ENCODE peak calls at places on chromosome 11, in seven cellular contexts. T, Z, M, F, I, O and L are unnamed samples. For H3K79me2, the result is how much of the 10 kb centered on the place peaks cover.

GRCh38 chr11:45444796-45445195 is 158.7 kb upstream of the SYT13 start:
- DNase-seq in T (peak), Z (no peak), M (peak), F (no peak), I (peak), O (no peak), L (no peak)

GRCh38 chr11:37712246-37712645 is 1114.2 kb upstream of the RAG2 start:
- DNase-seq in T (peak), Z (no peak), M (peak), F (no peak), I (no peak), O (no peak), L (peak)

GRCh38 chr11:2653930-2654739 is 45.7 kb downstream of the KCNQ1OT1 start:
- DNase-seq in T (no peak), Z (no peak), M (no peak), F (no peak), I (no peak), O (no peak), L (no peak)

GRCh38 chr11:111157571-111157970 is 88.0 kb upstream of the POU2AF2 start:
- DNase-seq in T (no peak), Z (no peak), M (no peak), F (no peak), I (no peak), O (no peak), L (no peak)

GRCh38 chr11:108117746-108118371 is 3.5 kb upstream of the ACAT1 start:
- DNase-seq in T (no peak), Z (peak), M (peak), F (peak), I (peak), O (peak), L (peak)

GRCh38 chr11:86041975-86042378 is 26.9 kb downstream of the PICALM start:
- DNase-seq in T (peak), Z (peak), M (peak), F (peak), I (peak), O (peak), L (peak)

GRCh38 chr11:120985718-120986569 is 38.0 kb upstream of the TBCEL start:
- DNase-seq in T (peak), Z (no peak), M (peak), F (peak), I (peak), O (peak), L (peak)

GRCh38 chr11:92596596-92597317 is 372.1 kb downstream of the FAT3 start:
- DNase-seq in T (no peak), Z (no peak), M (no peak), F (peak), I (peak), O (no peak), L (peak)

GRCh38 chr11:11380883-11381282 is 27.8 kb upstream of the CSNK2A3 start:
- DNase-seq in T (no peak), Z (no peak), M (no peak), F (no peak), I (no peak), O (no peak), L (no peak)

GRCh38 chr11:32137263-32137662 is 46.4 kb downstream of the RCN1 start:
- DNase-seq in T (no peak), Z (peak), M (peak), F (peak), I (peak), O (peak), L (peak)

GRCh38 chr11:93895106-93895862 is 44.9 kb upstream of the VSTM5 start:
- DNase-seq in T (no peak), Z (peak), M (peak), F (peak), I (peak), O (peak), L (peak)

GRCh38 chr11:76654310-76654851 is 16.2 kb downstream of the LRRC32 start:
- DNase-seq in T (peak), Z (no peak), M (peak), F (peak), I (no peak), O (no peak), L (peak)

GRCh38 chr11:8258771-8259170 is 4.9 kb downstream of the LMO1 start:
- DNase-seq in T (peak), Z (no peak), M (no peak), F (peak), I (peak), O (no peak), L (peak)

GRCh38 chr11:102386376-102386775 is 39.4 kb downstream of the BIRC2 start:
- DNase-seq in T (no peak), Z (no peak), M (no peak), F (no peak), I (no peak), O (no peak), L (no peak)

GRCh38 chr11:43802509-43802908 is 78.1 kb upstream of the ALKBH3 start:
- DNase-seq in T (no peak), Z (no peak), M (peak), F (peak), I (no peak), O (peak), L (no peak)

DNA sequence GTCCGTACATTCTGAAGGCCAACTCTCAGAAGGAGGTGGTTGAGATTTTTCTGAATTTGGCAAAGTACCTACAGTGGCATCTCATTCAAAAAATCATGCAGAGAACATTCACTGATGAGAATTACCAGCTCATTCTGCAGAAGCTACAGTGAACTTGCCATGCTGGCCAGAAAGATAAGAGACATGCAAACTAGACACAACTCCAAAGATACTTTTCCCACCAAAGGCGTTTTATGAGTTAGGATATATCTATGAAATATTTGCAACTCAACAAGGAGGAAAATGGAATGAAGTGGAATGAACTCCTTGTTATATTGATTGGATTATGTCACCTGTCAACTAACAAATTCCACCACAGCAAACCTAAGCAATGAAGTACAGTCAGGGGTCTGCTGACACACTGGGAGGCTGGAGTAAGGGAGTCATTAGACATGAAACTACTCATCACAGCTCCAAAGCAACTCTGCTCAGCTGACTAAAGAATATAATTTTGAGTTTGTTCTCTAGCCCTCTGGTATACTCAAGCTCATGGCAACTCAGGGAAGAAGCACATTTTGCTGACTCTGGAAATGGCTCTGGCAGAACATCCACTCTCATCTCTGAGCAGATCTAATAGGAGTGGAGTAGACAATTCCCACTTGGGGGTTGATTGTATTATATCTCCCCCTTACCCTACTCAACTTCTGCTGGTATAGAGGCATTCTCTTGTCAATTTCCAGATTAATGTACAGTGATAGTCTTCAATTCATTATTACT is 22.9 kb downstream of the MAML2 start:
- DNase-seq in T (no peak), Z (no peak), M (no peak), F (peak), I (no peak), O (no peak), L (no peak)
- H3K79me2 ChIP-seq in T (under half), Z (under half), M (under half), F (half or more), I (half or more), O (under half), L (half or more)

DNA sequence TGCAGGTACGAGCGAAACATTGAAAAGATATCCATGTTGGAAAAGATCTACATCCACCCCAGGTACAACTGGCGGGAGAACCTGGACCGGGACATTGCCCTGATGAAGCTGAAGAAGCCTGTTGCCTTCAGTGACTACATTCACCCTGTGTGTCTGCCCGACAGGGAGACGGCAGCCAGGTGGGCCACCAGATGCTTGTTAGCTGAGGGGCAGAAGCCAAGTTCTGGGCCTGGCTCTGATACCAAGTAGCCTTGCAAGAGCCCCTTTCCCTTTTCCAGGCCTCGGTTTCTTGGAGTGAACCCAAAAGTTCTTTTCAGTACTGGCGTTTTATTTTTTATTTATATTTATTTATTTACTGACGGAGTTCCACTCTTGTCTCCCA is 9.6 kb downstream of the F2 start:
- DNase-seq in T (no peak), Z (no peak), M (no peak), F (no peak), I (no peak), O (no peak), L (no peak)
- H3K27ac ChIP-seq in T (no peak), Z (no peak), M (no peak), F (no peak), I (no peak), O (no peak), L (no peak)

GRCh38 chr11:114061053-114062049 is 1.8 kb downstream of the ZBTB16 start:
- DNase-seq in T (no peak), Z (no peak), M (no peak), F (peak), I (no peak), O (peak), L (peak)
- H3K9ac ChIP-seq in T (no peak), Z (no peak), M (peak), F (peak), I (no peak), O (peak), L (no peak)

GRCh38 chr11:3859373-3859881 is 4.0 kb downstream of the STIM1 start:
- DNase-seq in T (peak), Z (no peak), M (peak), F (no peak), I (no peak), O (no peak), L (no peak)
- H3K79me2 ChIP-seq in T (under half), Z (under half), M (under half), F (half or more), I (half or more), O (under half), L (under half)